ENCODE peak calls at places on chromosome 20, in ten cellular contexts. One of them, this sample, is unnamed.
A peak's percentile ranks its signal among the peaks of the same experiment; 100 is the strongest.

GRCh38 chr20:2775139-2775538 is 25.3 kb downstream of the CPXM1 start:
- DNase-seq in lung: no peak
- DNase-seq in esophagus squamous epithelium: no peak
- DNase-seq in small intestine: no peak
- DNase-seq in colonic mucosa: no peak
- DNase-seq in mesenchymal stem cell: no peak
- DNase-seq in heart left ventricle: no peak
- DNase-seq in effector memory CD4-positive, alpha-beta T cell: no peak
- DNase-seq in trophoblast cell: no peak
- DNase-seq in ascending aorta: no peak
- DNase-seq in this sample: no peak

GRCh38 chr20:35842361-35842760 is 70.5 kb downstream of the PHF20 start:
- DNase-seq in esophagus squamous epithelium: no peak
- DNase-seq in trophoblast cell: no peak
- DNase-seq in heart left ventricle: no peak
- DNase-seq in small intestine: no peak
- DNase-seq in mesenchymal stem cell: no peak
- DNase-seq in effector memory CD4-positive, alpha-beta T cell: no peak
- DNase-seq in lung: no peak
- DNase-seq in ascending aorta: no peak
- DNase-seq in colonic mucosa: no peak
- DNase-seq in this sample: no peak

GRCh38 chr20:18956878-18957277 is 143.3 kb downstream of the SCP2D1 start:
- DNase-seq in ascending aorta: no peak
- DNase-seq in lung: no peak
- DNase-seq in esophagus squamous epithelium: no peak
- DNase-seq in heart left ventricle: no peak
- DNase-seq in trophoblast cell: no peak
- DNase-seq in mesenchymal stem cell: no peak
- DNase-seq in small intestine: no peak
- DNase-seq in effector memory CD4-positive, alpha-beta T cell: no peak
- DNase-seq in colonic mucosa: no peak
- DNase-seq in this sample: no peak

GRCh38 chr20:23884136-23884770 is 4.7 kb upstream of the CST5 start:
- DNase-seq in heart left ventricle: no peak
- DNase-seq in small intestine: no peak
- DNase-seq in mesenchymal stem cell: no peak
- DNase-seq in lung: no peak
- DNase-seq in ascending aorta: no peak
- DNase-seq in effector memory CD4-positive, alpha-beta T cell: no peak
- DNase-seq in trophoblast cell: no peak
- DNase-seq in esophagus squamous epithelium: no peak
- DNase-seq in colonic mucosa: no peak
- DNase-seq in this sample: no peak

GRCh38 chr20:3766832-3767433 is 620 bp downstream of the ADISSP start:
- DNase-seq in effector memory CD4-positive, alpha-beta T cell: peak; percentile 14
- DNase-seq in esophagus squamous epithelium: no peak
- DNase-seq in mesenchymal stem cell: peak; percentile 12
- DNase-seq in heart left ventricle: no peak
- DNase-seq in colonic mucosa: no peak
- DNase-seq in ascending aorta: no peak
- DNase-seq in trophoblast cell: no peak
- DNase-seq in small intestine: peak; percentile 20
- DNase-seq in lung: no peak
- DNase-seq in this sample: no peak

GRCh38 chr20:37405351-37405897 is 59.5 kb downstream of the SRC start:
- DNase-seq in small intestine: no peak
- DNase-seq in heart left ventricle: no peak
- DNase-seq in trophoblast cell: no peak
- DNase-seq in lung: no peak
- DNase-seq in ascending aorta: no peak
- DNase-seq in esophagus squamous epithelium: no peak
- DNase-seq in colonic mucosa: no peak
- DNase-seq in mesenchymal stem cell: no peak
- DNase-seq in effector memory CD4-positive, alpha-beta T cell: no peak
- DNase-seq in this sample: no peak

GRCh38 chr20:61972910-61973508 is 92.7 kb downstream of the TAF4 start:
- DNase-seq in effector memory CD4-positive, alpha-beta T cell: no peak
- DNase-seq in small intestine: no peak
- DNase-seq in mesenchymal stem cell: no peak
- DNase-seq in trophoblast cell: no peak
- DNase-seq in colonic mucosa: no peak
- DNase-seq in heart left ventricle: no peak
- DNase-seq in ascending aorta: no peak
- DNase-seq in lung: no peak
- DNase-seq in esophagus squamous epithelium: no peak
- DNase-seq in this sample: no peak

GRCh38 chr20:22312744-22313346 is 271.5 kb downstream of the FOXA2 start:
- DNase-seq in ascending aorta: no peak
- DNase-seq in esophagus squamous epithelium: no peak
- DNase-seq in heart left ventricle: no peak
- DNase-seq in mesenchymal stem cell: peak; percentile 43
- DNase-seq in trophoblast cell: peak; percentile 15
- DNase-seq in colonic mucosa: peak; percentile 24
- DNase-seq in small intestine: peak; percentile 23
- DNase-seq in effector memory CD4-positive, alpha-beta T cell: no peak
- DNase-seq in lung: no peak
- DNase-seq in this sample: no peak

GRCh38 chr20:9400371-9401025 is 113.9 kb upstream of the LAMP5 start:
- DNase-seq in effector memory CD4-positive, alpha-beta T cell: no peak
- DNase-seq in trophoblast cell: no peak
- DNase-seq in small intestine: no peak
- DNase-seq in heart left ventricle: no peak
- DNase-seq in mesenchymal stem cell: no peak
- DNase-seq in ascending aorta: no peak
- DNase-seq in esophagus squamous epithelium: no peak
- DNase-seq in lung: no peak
- DNase-seq in colonic mucosa: no peak
- DNase-seq in this sample: no peak

GRCh38 chr20:25274891-25275812 is 27.3 kb downstream of the PYGB start:
- DNase-seq in heart left ventricle: peak; percentile 56
- DNase-seq in small intestine: no peak
- DNase-seq in colonic mucosa: no peak
- DNase-seq in trophoblast cell: no peak
- DNase-seq in effector memory CD4-positive, alpha-beta T cell: no peak
- DNase-seq in ascending aorta: peak; percentile 53
- DNase-seq in mesenchymal stem cell: no peak
- DNase-seq in esophagus squamous epithelium: no peak
- DNase-seq in lung: no peak
- DNase-seq in this sample: no peak

GRCh38 chr20:34512955-34513419 is 3.2 kb upstream of the DYNLRB1 start:
- DNase-seq in heart left ventricle: no peak
- DNase-seq in trophoblast cell: no peak
- DNase-seq in lung: no peak
- DNase-seq in ascending aorta: no peak
- DNase-seq in esophagus squamous epithelium: no peak
- DNase-seq in colonic mucosa: no peak
- DNase-seq in small intestine: peak; percentile 40
- DNase-seq in mesenchymal stem cell: peak; percentile 21
- DNase-seq in effector memory CD4-positive, alpha-beta T cell: no peak
- DNase-seq in this sample: no peak

GRCh38 chr20:34516038-34516873 is at the start of gene DYNLRB1:
- DNase-seq in trophoblast cell: peak; percentile 99
- DNase-seq in lung: peak; percentile 97
- DNase-seq in colonic mucosa: peak; percentile 98
- DNase-seq in small intestine: peak; percentile 98
- DNase-seq in heart left ventricle: peak; percentile 97
- DNase-seq in mesenchymal stem cell: peak; percentile 98
- DNase-seq in esophagus squamous epithelium: peak; percentile 79
- DNase-seq in effector memory CD4-positive, alpha-beta T cell: peak; percentile 85
- DNase-seq in ascending aorta: peak; percentile 98
- DNase-seq in this sample: peak; percentile 90

GRCh38 chr20:34515484-34516037 is 661 bp upstream of the DYNLRB1 start:
- DNase-seq in esophagus squamous epithelium: no peak
- DNase-seq in heart left ventricle: peak; percentile 27
- DNase-seq in lung: peak; percentile 77
- DNase-seq in effector memory CD4-positive, alpha-beta T cell: peak; percentile 62
- DNase-seq in mesenchymal stem cell: peak; percentile 65
- DNase-seq in trophoblast cell: peak; percentile 78
- DNase-seq in ascending aorta: peak; percentile 72
- DNase-seq in small intestine: peak; percentile 80
- DNase-seq in colonic mucosa: peak; percentile 83
- DNase-seq in this sample: no peak

GRCh38 chr20:34516874-34517542 is 786 bp downstream of the DYNLRB1 start:
- DNase-seq in trophoblast cell: no peak
- DNase-seq in lung: no peak
- DNase-seq in mesenchymal stem cell: peak; percentile 58
- DNase-seq in heart left ventricle: no peak
- DNase-seq in small intestine: no peak
- DNase-seq in esophagus squamous epithelium: no peak
- DNase-seq in colonic mucosa: peak; percentile 50
- DNase-seq in effector memory CD4-positive, alpha-beta T cell: peak; percentile 11
- DNase-seq in ascending aorta: no peak
- DNase-seq in this sample: no peak

GRCh38 chr20:34514897-34515483 is 1.2 kb upstream of the DYNLRB1 start:
- DNase-seq in heart left ventricle: no peak
- DNase-seq in trophoblast cell: no peak
- DNase-seq in ascending aorta: no peak
- DNase-seq in esophagus squamous epithelium: no peak
- DNase-seq in small intestine: no peak
- DNase-seq in colonic mucosa: no peak
- DNase-seq in mesenchymal stem cell: no peak
- DNase-seq in lung: no peak
- DNase-seq in effector memory CD4-positive, alpha-beta T cell: no peak
- DNase-seq in this sample: no peak
- H3K27ac ChIP-seq in heart left ventricle: peak overlapping the region; percentile 98
- H3K27ac ChIP-seq in trophoblast cell: peak overlapping the region; percentile 16
- H3K27ac ChIP-seq in ascending aorta: peak overlapping the region; percentile 97
- H3K27ac ChIP-seq in esophagus squamous epithelium: peak overlapping the region; percentile 97
- H3K27ac ChIP-seq in small intestine: peak overlapping the region; percentile 89
- H3K27ac ChIP-seq in colonic mucosa: peak overlapping the region; percentile 93
- H3K27ac ChIP-seq in mesenchymal stem cell: peak overlapping the region; percentile 98
- H3K27ac ChIP-seq in lung: peak overlapping the region; percentile 98
- H3K27ac ChIP-seq in effector memory CD4-positive, alpha-beta T cell: peak overlapping the region; percentile 77
- H3K27ac ChIP-seq in this sample: peak overlapping the region; percentile 86

GRCh38 chr20:1674990-1675389 is 17.4 kb upstream of the SIRPG start:
- DNase-seq in effector memory CD4-positive, alpha-beta T cell: no peak
- DNase-seq in trophoblast cell: no peak
- DNase-seq in lung: no peak
- DNase-seq in esophagus squamous epithelium: no peak
- DNase-seq in mesenchymal stem cell: no peak
- DNase-seq in ascending aorta: no peak
- DNase-seq in colonic mucosa: no peak
- DNase-seq in small intestine: no peak
- DNase-seq in heart left ventricle: no peak
- DNase-seq in this sample: no peak
- H3K27ac ChIP-seq in effector memory CD4-positive, alpha-beta T cell: peak overlapping the region; percentile 8
- H3K27ac ChIP-seq in trophoblast cell: no peak overlapping the region
- H3K27ac ChIP-seq in lung: no peak overlapping the region
- H3K27ac ChIP-seq in esophagus squamous epithelium: no peak overlapping the region
- H3K27ac ChIP-seq in mesenchymal stem cell: no peak overlapping the region
- H3K27ac ChIP-seq in ascending aorta: no peak overlapping the region
- H3K27ac ChIP-seq in colonic mucosa: no peak overlapping the region
- H3K27ac ChIP-seq in small intestine: no peak overlapping the region
- H3K27ac ChIP-seq in heart left ventricle: no peak overlapping the region
- H3K27ac ChIP-seq in this sample: no peak overlapping the region

GRCh38 chr20:40462600-40462999 is 226.4 kb downstream of the MAFB start:
- DNase-seq in mesenchymal stem cell: no peak
- DNase-seq in ascending aorta: no peak
- DNase-seq in colonic mucosa: no peak
- DNase-seq in lung: no peak
- DNase-seq in effector memory CD4-positive, alpha-beta T cell: no peak
- DNase-seq in esophagus squamous epithelium: no peak
- DNase-seq in trophoblast cell: no peak
- DNase-seq in small intestine: no peak
- DNase-seq in heart left ventricle: no peak
- DNase-seq in this sample: no peak

GRCh38 chr20:40463171-40463570 is 225.9 kb downstream of the MAFB start:
- DNase-seq in heart left ventricle: no peak
- DNase-seq in trophoblast cell: no peak
- DNase-seq in effector memory CD4-positive, alpha-beta T cell: no peak
- DNase-seq in esophagus squamous epithelium: no peak
- DNase-seq in ascending aorta: no peak
- DNase-seq in lung: no peak
- DNase-seq in mesenchymal stem cell: no peak
- DNase-seq in colonic mucosa: no peak
- DNase-seq in small intestine: no peak
- DNase-seq in this sample: no peak

GRCh38 chr20:40467014-40467413 is 222.0 kb downstream of the MAFB start:
- DNase-seq in trophoblast cell: no peak
- DNase-seq in mesenchymal stem cell: no peak
- DNase-seq in ascending aorta: no peak
- DNase-seq in effector memory CD4-positive, alpha-beta T cell: no peak
- DNase-seq in colonic mucosa: no peak
- DNase-seq in heart left ventricle: peak; percentile 41
- DNase-seq in small intestine: no peak
- DNase-seq in lung: no peak
- DNase-seq in esophagus squamous epithelium: no peak
- DNase-seq in this sample: no peak

GRCh38 chr20:40467703-40468411 is 221.2 kb downstream of the MAFB start:
- DNase-seq in mesenchymal stem cell: no peak
- DNase-seq in esophagus squamous epithelium: no peak
- DNase-seq in ascending aorta: no peak
- DNase-seq in heart left ventricle: no peak
- DNase-seq in small intestine: no peak
- DNase-seq in trophoblast cell: no peak
- DNase-seq in effector memory CD4-positive, alpha-beta T cell: no peak
- DNase-seq in colonic mucosa: no peak
- DNase-seq in lung: no peak
- DNase-seq in this sample: no peak

GRCh38 chr20:40464731-40465208 is 224.3 kb downstream of the MAFB start:
- DNase-seq in small intestine: no peak
- DNase-seq in trophoblast cell: no peak
- DNase-seq in effector memory CD4-positive, alpha-beta T cell: no peak
- DNase-seq in lung: no peak
- DNase-seq in mesenchymal stem cell: no peak
- DNase-seq in heart left ventricle: no peak
- DNase-seq in colonic mucosa: no peak
- DNase-seq in ascending aorta: no peak
- DNase-seq in esophagus squamous epithelium: no peak
- DNase-seq in this sample: no peak
- H3K27ac ChIP-seq in small intestine: no peak overlapping the region
- H3K27ac ChIP-seq in trophoblast cell: no peak overlapping the region
- H3K27ac ChIP-seq in effector memory CD4-positive, alpha-beta T cell: no peak overlapping the region
- H3K27ac ChIP-seq in lung: peak overlapping the region; percentile 35
- H3K27ac ChIP-seq in mesenchymal stem cell: no peak overlapping the region
- H3K27ac ChIP-seq in heart left ventricle: peak overlapping the region; percentile 6
- H3K27ac ChIP-seq in colonic mucosa: no peak overlapping the region
- H3K27ac ChIP-seq in ascending aorta: peak overlapping the region; percentile 33
- H3K27ac ChIP-seq in esophagus squamous epithelium: peak overlapping the region; percentile 64
- H3K27ac ChIP-seq in this sample: no peak overlapping the region

DNA sequence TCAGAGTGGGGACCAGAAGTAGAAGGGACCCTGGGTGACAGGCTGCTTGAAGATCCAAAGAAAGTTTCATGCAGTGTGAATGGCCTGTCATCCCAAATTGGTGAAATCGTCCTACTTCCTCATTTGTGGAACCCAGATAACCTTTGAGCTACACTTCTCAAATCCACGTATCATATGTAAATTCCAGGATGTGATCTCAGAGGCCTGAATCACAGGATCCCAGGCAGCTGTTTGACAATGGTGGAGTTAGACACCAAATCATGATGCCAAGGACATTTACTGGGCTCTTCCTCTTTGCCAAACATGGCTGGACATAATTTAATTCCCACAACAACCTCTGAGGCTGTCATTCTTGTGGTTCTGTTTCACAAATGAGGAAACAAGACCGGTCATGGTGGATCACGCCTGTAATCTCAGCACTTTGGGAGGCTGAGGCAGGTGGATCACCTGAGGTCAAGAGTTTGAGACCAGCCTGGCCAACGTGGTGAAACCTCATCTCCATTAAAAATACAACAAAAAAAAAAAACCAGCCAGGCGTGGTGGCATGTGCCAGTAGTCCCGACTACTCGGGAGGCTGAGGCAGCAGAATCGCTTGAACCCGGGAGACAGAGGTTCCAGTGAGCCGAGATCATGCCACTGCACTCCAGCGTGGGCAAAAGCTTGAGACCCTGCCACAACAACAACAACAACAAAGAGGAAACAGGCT is 39.9 kb upstream of the TTPAL start:
- DNase-seq in ascending aorta: no peak
- DNase-seq in esophagus squamous epithelium: no peak
- DNase-seq in lung: no peak
- DNase-seq in heart left ventricle: no peak
- DNase-seq in small intestine: peak; percentile 91
- DNase-seq in colonic mucosa: peak; percentile 67
- DNase-seq in mesenchymal stem cell: no peak
- DNase-seq in trophoblast cell: no peak
- DNase-seq in effector memory CD4-positive, alpha-beta T cell: no peak
- DNase-seq in this sample: no peak
- H3K27ac ChIP-seq in ascending aorta: no peak overlapping the region
- H3K27ac ChIP-seq in esophagus squamous epithelium: no peak overlapping the region
- H3K27ac ChIP-seq in lung: no peak overlapping the region
- H3K27ac ChIP-seq in heart left ventricle: no peak overlapping the region
- H3K27ac ChIP-seq in small intestine: peak overlapping the region; percentile 77
- H3K27ac ChIP-seq in colonic mucosa: peak overlapping the region; percentile 91
- H3K27ac ChIP-seq in mesenchymal stem cell: no peak overlapping the region
- H3K27ac ChIP-seq in trophoblast cell: no peak overlapping the region
- H3K27ac ChIP-seq in effector memory CD4-positive, alpha-beta T cell: no peak overlapping the region
- H3K27ac ChIP-seq in this sample: no peak overlapping the region